ENCODE peak calls at places on chromosomes 7 and 10, in five cellular contexts. C is HCT116, T is A549, K is right lobe of liver, H is K562. U is an unnamed sample.

GRCh38 chr10:56028299-56029132 is 332.5 kb downstream of the ZWINT start:
- DNase-seq in C (no peak), T (no peak), K (no peak), H (no peak), U (no peak)

GRCh38 chr7:25167262-25167843 is 42.3 kb upstream of the CYCS start:
- DNase-seq in C (no peak), T (no peak), K (no peak), H (no peak), U (no peak)

GRCh38 chr7:79217468-79217867 is 236.0 kb downstream of the MAGI2 start:
- DNase-seq in C (no peak), T (no peak), K (no peak), H (no peak), U (no peak)

GRCh38 chr10:133359554-133359971 is 1.7 kb upstream of the FUOM start:
- DNase-seq in C (no peak), T (no peak), K (peak), H (peak), U (no peak)

GRCh38 chr10:124138195-124138882 is 44.9 kb upstream of the CHST15 start:
- DNase-seq in C (no peak), T (no peak), K (no peak), H (no peak), U (no peak)

GRCh38 chr7:595621-596010 is 76.0 kb upstream of the PDGFA start:
- DNase-seq in C (no peak), T (no peak), K (no peak), H (no peak), U (no peak)

GRCh38 chr10:101161494-101162299 is 30.6 kb downstream of the TLX1 start:
- DNase-seq in C (peak), T (peak), K (peak), H (peak), U (peak)

GRCh38 chr7:69953319-69954067 is 355.2 kb downstream of the AUTS2 start:
- DNase-seq in C (no peak), T (no peak), K (no peak), H (no peak), U (no peak)

GRCh38 chr10:28984431-28984830 is 304.4 kb upstream of the LYZL1 start:
- DNase-seq in C (no peak), T (peak), K (peak), H (peak), U (peak)

GRCh38 chr7:43077732-43078391 is 34.6 kb upstream of the HECW1 start:
- DNase-seq in C (peak), T (peak), K (no peak), H (peak), U (no peak)

GRCh38 chr7:103773726-103774125 is 215.7 kb downstream of the RELN start:
- DNase-seq in C (no peak), T (no peak), K (no peak), H (no peak), U (no peak)

GRCh38 chr10:73838827-73839226 is 27.4 kb upstream of the NDST2 start:
- DNase-seq in C (no peak), T (no peak), K (no peak), H (no peak), U (no peak)

GRCh38 chr7:29274156-29275017 is 79.8 kb downstream of the CHN2 start:
- DNase-seq in C (no peak), T (no peak), K (no peak), H (no peak), U (no peak)

GRCh38 chr7:128302110-128302509 is 41.6 kb downstream of the RBM28 start:
- DNase-seq in C (no peak), T (no peak), K (no peak), H (no peak), U (peak)

GRCh38 chr10:21517983-21518628 is 7.4 kb downstream of the SKIDA1 start:
- DNase-seq in C (no peak), T (peak), K (no peak), H (no peak), U (no peak)

GRCh38 chr10:62512732-62513475 is 138.7 kb downstream of the ZNF365 start:
- DNase-seq in C (no peak), T (peak), K (no peak), H (no peak), U (no peak)

GRCh38 chr7:43569424-43569823 is 13.5 kb upstream of the STK17A start:
- DNase-seq in C (no peak), T (no peak), K (no peak), H (no peak), U (no peak)

GRCh38 chr10:121296856-121297255 is 301.4 kb downstream of the FGFR2 start:
- DNase-seq in C (no peak), T (no peak), K (no peak), H (no peak), U (no peak)

GRCh38 chr10:21075880-21076279 is 178.8 kb upstream of the NEBL start:
- DNase-seq in C (no peak), T (no peak), K (no peak), H (no peak), U (no peak)

GRCh38 chr7:69608878-69609277 is 10.6 kb downstream of the AUTS2 start:
- DNase-seq in C (no peak), T (no peak), K (no peak), H (no peak), U (no peak)

GRCh38 chr7:20241491-20242261 is 24.5 kb upstream of the MACC1 start:
- DNase-seq in C (no peak), T (no peak), K (no peak), H (no peak), U (no peak)

DNA sequence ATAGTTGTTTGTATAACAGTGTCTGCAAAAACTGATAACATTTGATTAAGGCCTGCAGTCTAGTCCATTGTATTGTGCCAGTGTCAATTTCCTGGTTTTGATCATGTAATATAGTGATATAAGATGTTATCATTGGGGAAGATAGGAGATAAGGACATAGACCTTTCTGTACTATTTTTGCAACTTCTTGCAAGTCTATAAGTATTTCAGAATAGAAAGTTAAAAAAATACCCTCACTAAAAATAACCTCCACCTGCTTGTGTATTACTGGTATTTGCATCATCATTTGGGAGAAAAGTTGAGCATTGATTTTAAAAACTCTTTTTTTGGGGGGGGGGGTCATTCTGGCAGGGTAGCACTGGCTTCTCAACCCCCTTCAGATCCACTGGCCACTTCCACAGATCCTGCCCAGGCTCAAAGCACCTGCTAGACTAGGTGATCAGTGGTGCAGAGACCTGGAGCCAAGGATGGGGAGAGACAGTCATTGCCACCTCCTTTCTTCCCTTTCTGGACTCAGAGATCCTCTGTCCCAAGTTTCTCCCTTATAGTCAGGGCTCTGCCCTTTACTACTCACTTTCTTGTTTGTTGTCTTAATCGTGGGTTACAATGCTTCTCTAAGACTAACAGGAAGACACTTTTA is 103.0 kb downstream of the RBM20 start:
- DNase-seq in C (no peak), T (no peak), K (no peak), H (no peak), U (no peak)
- TF ChIP-seq POLR2A in C (no peak), T (no peak), K (no peak), H (no peak), U (no peak)

DNA sequence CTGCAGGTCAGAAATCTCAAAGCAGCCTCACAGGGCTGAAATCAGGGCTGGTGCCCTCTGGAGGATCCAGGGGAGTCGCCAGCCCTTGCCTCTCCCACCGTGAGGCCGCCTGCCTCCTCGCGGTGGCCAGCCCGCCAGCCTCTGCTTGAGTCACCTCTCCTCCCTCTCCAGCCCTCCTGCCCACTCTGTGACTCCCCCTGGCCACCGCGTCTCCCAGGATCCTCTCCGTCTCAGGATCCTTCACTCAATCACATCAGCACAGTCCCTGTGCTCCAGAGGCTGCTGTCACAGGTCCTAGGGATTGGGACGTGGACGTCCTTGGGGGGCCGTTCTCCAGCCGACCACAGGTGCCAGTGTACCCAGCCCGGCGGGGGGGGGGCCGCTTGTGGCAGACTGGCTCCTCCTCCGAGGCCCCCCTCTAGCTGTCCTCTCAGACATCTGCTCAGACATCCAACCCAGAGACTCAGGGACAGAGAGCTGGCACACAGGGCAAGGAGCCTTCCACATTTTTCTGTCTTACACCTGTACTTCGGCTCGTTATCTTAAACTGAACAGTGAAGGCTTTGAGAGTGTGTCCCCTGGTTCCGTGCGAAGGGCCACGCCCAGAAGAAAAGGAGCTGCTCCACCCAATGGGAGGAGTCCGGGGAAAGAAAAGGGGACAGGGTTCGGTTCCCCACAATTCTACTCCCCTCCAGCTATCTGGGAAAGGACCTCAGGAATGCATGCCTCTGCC is 9.4 kb upstream of the PPP2R2D start:
- DNase-seq in C (no peak), T (peak), K (no peak), H (peak), U (no peak)
- H3K27ac ChIP-seq in C (peak), T (no peak), K (no peak), H (peak), U (no peak)

DNA sequence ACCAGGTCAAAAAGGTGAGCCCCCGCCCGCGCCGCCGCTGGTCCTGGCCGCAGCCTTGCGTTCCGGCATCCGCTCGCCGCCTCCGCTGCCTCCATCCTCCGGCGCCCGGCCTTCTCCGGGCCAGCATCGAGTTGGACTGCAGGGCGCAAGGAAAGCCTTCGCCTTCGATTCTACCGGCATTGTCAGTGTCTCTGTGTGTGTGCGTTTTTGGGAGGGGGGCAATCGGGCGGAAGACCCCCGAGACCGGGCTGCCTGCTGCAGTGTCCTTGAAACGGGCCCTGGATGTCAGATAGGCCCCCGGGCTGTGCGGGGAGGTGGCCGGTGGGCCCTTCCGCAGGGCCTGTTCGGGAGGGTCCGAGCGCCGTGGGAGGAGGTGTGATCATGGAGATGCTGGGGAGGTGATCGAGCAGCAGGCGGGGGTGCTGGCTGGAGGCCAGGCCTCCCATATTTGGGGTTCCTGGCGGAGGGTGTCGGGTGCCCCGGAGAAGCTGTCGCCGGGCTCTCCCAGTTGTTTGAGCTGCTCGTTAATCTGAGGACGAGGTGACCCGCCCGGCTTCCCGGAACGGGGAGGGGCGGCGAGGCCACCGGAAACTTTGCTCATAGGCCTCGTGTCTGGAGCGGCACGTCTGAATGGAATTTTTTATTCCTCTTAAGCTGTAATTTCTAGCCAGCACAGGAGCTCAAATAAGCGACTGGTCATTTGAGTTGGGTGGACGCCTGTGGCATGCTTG is 40.9 kb downstream of the HK1 start:
- DNase-seq in C (no peak), T (peak), K (peak), H (peak), U (peak)
- TF ChIP-seq POLR2A in C (no peak), T (no peak), K (peak), H (no peak), U (peak)

DNA sequence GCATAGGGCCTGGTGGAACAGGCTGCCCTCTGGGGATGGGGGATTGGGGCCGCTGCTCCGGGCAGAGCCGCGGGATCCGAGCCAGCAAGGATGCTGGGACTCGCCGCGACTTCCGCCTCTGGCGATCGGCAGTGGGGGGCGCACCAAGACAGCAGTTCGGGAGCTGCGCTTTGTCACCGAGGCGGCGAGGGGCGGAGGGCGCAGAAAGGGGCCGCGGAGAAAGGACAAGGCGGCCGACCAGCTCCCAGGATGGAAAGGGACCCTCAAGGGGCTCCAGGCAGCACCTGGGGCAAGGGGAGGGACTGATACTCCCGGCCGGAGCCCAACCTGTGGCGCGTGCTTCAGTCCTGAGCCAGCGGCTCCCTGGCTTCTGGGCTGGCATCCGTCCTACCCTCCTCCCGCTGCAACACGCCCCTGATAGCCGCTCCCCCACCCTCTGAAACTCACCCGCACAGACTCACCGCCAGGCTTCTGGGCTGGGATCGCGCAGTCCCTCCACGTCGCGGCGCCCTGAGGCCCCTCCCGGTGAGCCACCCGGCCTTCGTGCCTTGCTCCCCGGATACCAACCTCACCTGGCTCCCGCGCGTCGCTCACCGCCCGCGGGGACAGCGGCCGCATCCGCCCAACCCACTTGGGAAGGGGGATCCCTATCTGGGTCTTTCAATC is 7.1 kb upstream of the EVX1 start:
- DNase-seq in C (peak), T (peak), K (no peak), H (peak), U (peak)
- H3K27ac ChIP-seq in C (peak), T (peak), K (no peak), H (no peak), U (no peak)

DNA sequence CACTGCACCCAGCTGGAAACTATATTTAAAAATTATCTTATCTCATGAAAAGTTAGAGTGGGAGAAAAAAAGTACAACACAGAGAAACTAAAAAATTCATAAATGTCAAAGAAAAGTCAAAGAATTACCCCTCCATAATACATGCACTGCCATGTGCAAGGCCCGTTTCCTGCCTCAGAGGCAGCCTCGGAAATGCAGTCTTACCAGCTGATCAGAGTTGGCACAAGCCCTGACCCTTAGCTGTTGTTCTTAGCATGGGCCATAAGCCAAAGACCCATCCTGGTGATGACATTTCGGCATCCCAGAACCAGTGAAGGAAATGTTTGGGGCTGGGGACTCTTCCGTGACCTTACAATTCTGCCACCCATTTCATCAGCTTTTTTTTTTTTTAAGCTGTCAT is 21.6 kb downstream of the RBM48 start:
- DNase-seq in C (no peak), T (no peak), K (no peak), H (no peak), U (no peak)
- TF ChIP-seq POLR2A in C (no peak), T (no peak), K (no peak), H (no peak), U (no peak)

GRCh38 chr7:132261296-132261695 is 315.0 kb downstream of the PLXNA4 start:
- DNase-seq in C (no peak), T (no peak), K (no peak), H (no peak), U (no peak)
- H3K27ac ChIP-seq in C (no peak), T (no peak), K (no peak), H (no peak), U (no peak)